ENCODE peak calls at places on chromosome 15, in four cellular contexts. I is OCI-LY7, H is neuronal stem cell, W is Peyer's patch. G is an unnamed sample.

GRCh38 chr15:66701422-66702034 is 508 bp upstream of the SMAD6 start:
- DNase-seq in W (peak; percentile 55), H (peak; percentile 67), I (no peak), G (peak; percentile 46)

GRCh38 chr15:47504624-47505256 is 212.6 kb upstream of the SEMA6D start:
- DNase-seq in H (no peak), W (no peak), I (no peak), G (no peak)

GRCh38 chr15:52095597-52096262 is 16.8 kb downstream of the BCL2L10 start:
- DNase-seq in H (no peak), I (no peak), W (no peak), G (no peak)

GRCh38 chr15:43249699-43250203 is 17.0 kb downstream of the TGM5 start:
- DNase-seq in W (no peak), H (no peak), I (no peak), G (no peak)

GRCh38 chr15:69484837-69485236 is 32.2 kb downstream of the RPLP1 start:
- DNase-seq in I (no peak), W (no peak), H (no peak), G (no peak)

GRCh38 chr15:40843885-40844542 is at the start of gene SPINT1:
- DNase-seq in H (no peak), W (peak; percentile 86), I (no peak), G (peak; percentile 21)

GRCh38 chr15:101221858-101222257 is 30.0 kb downstream of the CHSY1 start:
- DNase-seq in I (no peak), W (no peak), H (no peak), G (no peak)

GRCh38 chr15:49163678-49164077 is 6.4 kb upstream of the GALK2 start:
- DNase-seq in H (no peak), W (no peak), I (no peak), G (no peak)

GRCh38 chr15:29132110-29132420 is 137.6 kb downstream of the NSMCE3 start:
- DNase-seq in H (no peak), I (no peak), W (peak; percentile 42), G (no peak)
- H3K27ac ChIP-seq in H (no peak overlapping the region), I (no peak overlapping the region), W (no peak overlapping the region), G (no peak overlapping the region)

GRCh38 chr15:42069496-42070275 is 24.7 kb downstream of the PLA2G4D start:
- DNase-seq in H (no peak), I (no peak), W (peak; percentile 29), G (no peak)

GRCh38 chr15:42066764-42067415 is 27.5 kb downstream of the PLA2G4D start:
- DNase-seq in I (no peak), H (no peak), W (no peak), G (no peak)

GRCh38 chr15:42070276-42070965 is 23.9 kb downstream of the PLA2G4D start:
- DNase-seq in I (no peak), W (peak; percentile 35), H (no peak), G (no peak)

GRCh38 chr15:42069025-42069424 is 25.3 kb downstream of the PLA2G4D start:
- DNase-seq in I (no peak), W (no peak), H (no peak), G (no peak)

GRCh38 chr15:42068601-42069000 is 25.8 kb downstream of the PLA2G4D start:
- DNase-seq in W (no peak), H (no peak), I (no peak), G (no peak)
- H3K27ac ChIP-seq in W (no peak overlapping the region), H (no peak overlapping the region), I (no peak overlapping the region), G (no peak overlapping the region)

GRCh38 chr15:59315914-59316428 is 56.7 kb downstream of the MYO1E start:
- DNase-seq in H (no peak), W (no peak), I (no peak), G (no peak)
- H3K27ac ChIP-seq in H (no peak overlapping the region), W (no peak overlapping the region), I (no peak overlapping the region), G (no peak overlapping the region)

GRCh38 chr15:21261396-21261964 is 178.8 kb downstream of the POTEB3 start:
- DNase-seq in I (no peak), W (no peak), H (no peak), G (no peak)

GRCh38 chr15:21260966-21261395 is 179.3 kb downstream of the POTEB3 start:
- DNase-seq in W (peak; percentile 46), I (no peak), H (no peak), G (no peak)

GRCh38 chr15:21267231-21267630 is 173.1 kb downstream of the POTEB3 start:
- DNase-seq in W (no peak), H (no peak), I (no peak), G (no peak)

GRCh38 chr15:21261965-21262850 is 178.1 kb downstream of the POTEB3 start:
- DNase-seq in I (no peak), H (no peak), W (peak; percentile 47), G (no peak)

GRCh38 chr15:21262851-21263400 is 177.4 kb downstream of the POTEB3 start:
- DNase-seq in W (no peak), I (no peak), H (no peak), G (no peak)
- H3K27ac ChIP-seq in W (no peak overlapping the region), I (no peak overlapping the region), H (no peak overlapping the region), G (no peak overlapping the region)